ENCODE peak calls at places on chromosomes 11 and 22, in ten cellular contexts. One of them, this sample, is unnamed.

GRCh38 chr11:134581966-134582787 is 170.1 kb upstream of the B3GAT1 start:
- DNase-seq in IMR-90: no peak
- DNase-seq in CD8-positive, alpha-beta memory T cell: no peak
- DNase-seq in aorta: no peak
- DNase-seq in HCT116: no peak
- DNase-seq in gastrocnemius medialis: no peak
- DNase-seq in colonic mucosa: no peak
- DNase-seq in adrenal gland: no peak
- DNase-seq in Karpas-422: no peak
- DNase-seq in upper lobe of right lung: no peak
- DNase-seq in this sample: no peak

GRCh38 chr11:112162761-112163669 is 879 bp downstream of the IL18 start:
- DNase-seq in IMR-90: peak; percentile 42
- DNase-seq in CD8-positive, alpha-beta memory T cell: no peak
- DNase-seq in aorta: no peak
- DNase-seq in HCT116: no peak
- DNase-seq in gastrocnemius medialis: no peak
- DNase-seq in colonic mucosa: no peak
- DNase-seq in adrenal gland: no peak
- DNase-seq in Karpas-422: no peak
- DNase-seq in upper lobe of right lung: no peak
- DNase-seq in this sample: no peak

GRCh38 chr11:110092577-110093406 is at the start of gene ZC3H12C:
- DNase-seq in IMR-90: peak; percentile 90
- DNase-seq in CD8-positive, alpha-beta memory T cell: no peak
- DNase-seq in aorta: peak; percentile 85
- DNase-seq in HCT116: peak; percentile 77
- DNase-seq in gastrocnemius medialis: peak; percentile 84
- DNase-seq in colonic mucosa: peak; percentile 88
- DNase-seq in adrenal gland: peak; percentile 89
- DNase-seq in Karpas-422: no peak
- DNase-seq in upper lobe of right lung: peak; percentile 92
- DNase-seq in this sample: peak; percentile 87

GRCh38 chr11:35852056-35852455 is 91.8 kb upstream of the LDLRAD3 start:
- DNase-seq in IMR-90: no peak
- DNase-seq in CD8-positive, alpha-beta memory T cell: no peak
- DNase-seq in aorta: peak; percentile 51
- DNase-seq in HCT116: no peak
- DNase-seq in gastrocnemius medialis: peak; percentile 4
- DNase-seq in colonic mucosa: no peak
- DNase-seq in adrenal gland: peak; percentile 17
- DNase-seq in Karpas-422: no peak
- DNase-seq in upper lobe of right lung: no peak
- DNase-seq in this sample: no peak

GRCh38 chr11:114821626-114822025 is 143.3 kb downstream of the NXPE2 start:
- DNase-seq in IMR-90: peak; percentile 17
- DNase-seq in CD8-positive, alpha-beta memory T cell: no peak
- DNase-seq in aorta: no peak
- DNase-seq in HCT116: no peak
- DNase-seq in gastrocnemius medialis: peak; percentile 13
- DNase-seq in colonic mucosa: no peak
- DNase-seq in adrenal gland: peak; percentile 56
- DNase-seq in Karpas-422: no peak
- DNase-seq in upper lobe of right lung: no peak
- DNase-seq in this sample: no peak

GRCh38 chr11:2521681-2522630 is 77.1 kb downstream of the KCNQ1 start:
- DNase-seq in IMR-90: no peak
- DNase-seq in CD8-positive, alpha-beta memory T cell: no peak
- DNase-seq in aorta: peak; percentile 30
- DNase-seq in HCT116: no peak
- DNase-seq in gastrocnemius medialis: peak; percentile 0
- DNase-seq in colonic mucosa: peak; percentile 9
- DNase-seq in adrenal gland: peak; percentile 66
- DNase-seq in Karpas-422: no peak
- DNase-seq in upper lobe of right lung: peak; percentile 55
- DNase-seq in this sample: peak; percentile 17

GRCh38 chr11:69632900-69633299 is 8.1 kb upstream of the CCND1 start:
- DNase-seq in IMR-90: no peak
- DNase-seq in CD8-positive, alpha-beta memory T cell: no peak
- DNase-seq in aorta: no peak
- DNase-seq in HCT116: no peak
- DNase-seq in gastrocnemius medialis: no peak
- DNase-seq in colonic mucosa: no peak
- DNase-seq in adrenal gland: no peak
- DNase-seq in Karpas-422: no peak
- DNase-seq in upper lobe of right lung: no peak
- DNase-seq in this sample: no peak

GRCh38 chr11:129731316-129731715 is 84.3 kb upstream of the TMEM45B start:
- DNase-seq in IMR-90: no peak
- DNase-seq in CD8-positive, alpha-beta memory T cell: no peak
- DNase-seq in aorta: no peak
- DNase-seq in HCT116: no peak
- DNase-seq in gastrocnemius medialis: no peak
- DNase-seq in colonic mucosa: no peak
- DNase-seq in adrenal gland: peak; percentile 56
- DNase-seq in Karpas-422: no peak
- DNase-seq in upper lobe of right lung: no peak
- DNase-seq in this sample: no peak

GRCh38 chr11:20249313-20249873 is 89.1 kb upstream of the DBX1 start:
- DNase-seq in IMR-90: no peak
- DNase-seq in CD8-positive, alpha-beta memory T cell: no peak
- DNase-seq in aorta: no peak
- DNase-seq in HCT116: no peak
- DNase-seq in gastrocnemius medialis: no peak
- DNase-seq in colonic mucosa: no peak
- DNase-seq in adrenal gland: no peak
- DNase-seq in Karpas-422: no peak
- DNase-seq in upper lobe of right lung: no peak
- DNase-seq in this sample: no peak

GRCh38 chr11:118241191-118242098 is 10.7 kb downstream of the MPZL3 start:
- DNase-seq in IMR-90: no peak
- DNase-seq in CD8-positive, alpha-beta memory T cell: peak; percentile 45
- DNase-seq in aorta: no peak
- DNase-seq in HCT116: peak; percentile 95
- DNase-seq in gastrocnemius medialis: no peak
- DNase-seq in colonic mucosa: peak; percentile 68
- DNase-seq in adrenal gland: peak; percentile 43
- DNase-seq in Karpas-422: no peak
- DNase-seq in upper lobe of right lung: no peak
- DNase-seq in this sample: peak; percentile 47

GRCh38 chr11:121282886-121283502 is 9.6 kb upstream of the SC5D start:
- DNase-seq in IMR-90: no peak
- DNase-seq in CD8-positive, alpha-beta memory T cell: no peak
- DNase-seq in aorta: no peak
- DNase-seq in HCT116: no peak
- DNase-seq in gastrocnemius medialis: no peak
- DNase-seq in colonic mucosa: no peak
- DNase-seq in adrenal gland: no peak
- DNase-seq in Karpas-422: no peak
- DNase-seq in upper lobe of right lung: no peak
- DNase-seq in this sample: no peak

GRCh38 chr11:399731-400211 is 5.8 kb downstream of the PKP3 start:
- DNase-seq in IMR-90: no peak
- DNase-seq in CD8-positive, alpha-beta memory T cell: no peak
- DNase-seq in aorta: peak; percentile 40
- DNase-seq in HCT116: no peak
- DNase-seq in gastrocnemius medialis: no peak
- DNase-seq in colonic mucosa: no peak
- DNase-seq in adrenal gland: no peak
- DNase-seq in Karpas-422: no peak
- DNase-seq in upper lobe of right lung: no peak
- DNase-seq in this sample: no peak

GRCh38 chr11:22449441-22449840 is 111.3 kb downstream of the SLC17A6 start:
- DNase-seq in IMR-90: peak; percentile 51
- DNase-seq in CD8-positive, alpha-beta memory T cell: no peak
- DNase-seq in aorta: no peak
- DNase-seq in HCT116: no peak
- DNase-seq in gastrocnemius medialis: no peak
- DNase-seq in colonic mucosa: no peak
- DNase-seq in adrenal gland: no peak
- DNase-seq in Karpas-422: no peak
- DNase-seq in upper lobe of right lung: no peak
- DNase-seq in this sample: no peak

GRCh38 chr11:107712342-107712741 is 486 bp upstream of the SLN start:
- DNase-seq in IMR-90: no peak
- DNase-seq in CD8-positive, alpha-beta memory T cell: no peak
- DNase-seq in aorta: no peak
- DNase-seq in HCT116: no peak
- DNase-seq in gastrocnemius medialis: no peak
- DNase-seq in colonic mucosa: no peak
- DNase-seq in adrenal gland: no peak
- DNase-seq in Karpas-422: no peak
- DNase-seq in upper lobe of right lung: no peak
- DNase-seq in this sample: no peak

GRCh38 chr22:42202669-42203068 is 67.8 kb downstream of the TCF20 start:
- DNase-seq in IMR-90: peak; percentile 67
- DNase-seq in CD8-positive, alpha-beta memory T cell: peak; percentile 14
- DNase-seq in aorta: no peak
- DNase-seq in HCT116: no peak
- DNase-seq in gastrocnemius medialis: no peak
- DNase-seq in colonic mucosa: no peak
- DNase-seq in adrenal gland: peak; percentile 67
- DNase-seq in Karpas-422: no peak
- DNase-seq in upper lobe of right lung: no peak
- DNase-seq in this sample: no peak

GRCh38 chr11:62716206-62716605 is 8.7 kb downstream of the GNG3 start:
- DNase-seq in IMR-90: no peak
- DNase-seq in CD8-positive, alpha-beta memory T cell: no peak
- DNase-seq in aorta: no peak
- DNase-seq in HCT116: no peak
- DNase-seq in gastrocnemius medialis: no peak
- DNase-seq in colonic mucosa: no peak
- DNase-seq in adrenal gland: no peak
- DNase-seq in Karpas-422: no peak
- DNase-seq in upper lobe of right lung: no peak
- DNase-seq in this sample: no peak
- H3K27ac ChIP-seq in IMR-90: no peak overlapping the region
- H3K27ac ChIP-seq in CD8-positive, alpha-beta memory T cell: no peak overlapping the region
- H3K27ac ChIP-seq in aorta: no peak overlapping the region
- H3K27ac ChIP-seq in HCT116: no peak overlapping the region
- H3K27ac ChIP-seq in gastrocnemius medialis: peak overlapping the region; percentile 41
- H3K27ac ChIP-seq in colonic mucosa: no peak overlapping the region
- H3K27ac ChIP-seq in adrenal gland: no peak overlapping the region
- H3K27ac ChIP-seq in Karpas-422: no peak overlapping the region
- H3K27ac ChIP-seq in upper lobe of right lung: no peak overlapping the region
- H3K27ac ChIP-seq in this sample: peak overlapping the region; percentile 63

GRCh38 chr11:75337195-75337654 is 14.2 kb downstream of the ARRB1 start:
- DNase-seq in IMR-90: peak; percentile 60
- DNase-seq in CD8-positive, alpha-beta memory T cell: no peak
- DNase-seq in aorta: peak; percentile 83
- DNase-seq in HCT116: no peak
- DNase-seq in gastrocnemius medialis: peak; percentile 41
- DNase-seq in colonic mucosa: no peak
- DNase-seq in adrenal gland: peak; percentile 45
- DNase-seq in Karpas-422: no peak
- DNase-seq in upper lobe of right lung: no peak
- DNase-seq in this sample: no peak
- H3K27ac ChIP-seq in IMR-90: peak overlapping the region; percentile 38
- H3K27ac ChIP-seq in CD8-positive, alpha-beta memory T cell: peak overlapping the region; percentile 49
- H3K27ac ChIP-seq in aorta: no peak overlapping the region
- H3K27ac ChIP-seq in HCT116: no peak overlapping the region
- H3K27ac ChIP-seq in gastrocnemius medialis: peak overlapping the region; percentile 69
- H3K27ac ChIP-seq in colonic mucosa: peak overlapping the region; percentile 79
- H3K27ac ChIP-seq in adrenal gland: no peak overlapping the region
- H3K27ac ChIP-seq in Karpas-422: no peak overlapping the region
- H3K27ac ChIP-seq in upper lobe of right lung: peak overlapping the region; percentile 95
- H3K27ac ChIP-seq in this sample: peak overlapping the region; percentile 97

DNA sequence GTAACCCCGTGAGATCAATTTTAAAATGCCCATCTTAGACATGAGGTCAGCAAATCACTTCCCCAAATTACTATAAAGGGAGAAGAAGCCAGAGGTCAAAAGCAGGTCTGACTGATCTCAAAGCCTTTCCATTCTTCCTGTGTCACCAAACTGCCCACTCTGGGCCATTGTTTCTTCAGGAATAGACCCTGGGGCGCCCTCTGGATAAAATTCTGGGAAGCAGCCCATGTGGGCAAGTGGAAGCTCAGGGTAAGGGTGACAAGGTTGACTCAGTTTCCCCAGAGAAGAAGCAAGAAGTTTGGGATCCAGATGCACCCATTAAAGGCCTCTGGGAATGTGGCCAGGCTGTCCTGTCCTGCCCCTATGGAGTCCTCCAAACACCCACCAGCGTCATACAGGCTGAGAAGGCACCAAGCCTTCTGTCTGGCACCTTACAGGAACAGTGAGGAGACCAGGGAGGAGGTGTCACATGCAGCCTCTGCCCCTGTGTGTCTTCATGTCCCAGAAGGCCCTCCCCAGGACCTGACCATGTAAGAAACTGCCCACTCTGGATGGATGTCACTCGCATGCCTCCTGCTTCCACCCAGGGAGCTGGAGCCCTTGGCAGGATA is 50.1 kb downstream of the CHST1 start:
- DNase-seq in IMR-90: no peak
- DNase-seq in CD8-positive, alpha-beta memory T cell: no peak
- DNase-seq in aorta: no peak
- DNase-seq in HCT116: no peak
- DNase-seq in gastrocnemius medialis: no peak
- DNase-seq in colonic mucosa: no peak
- DNase-seq in adrenal gland: no peak
- DNase-seq in Karpas-422: no peak
- DNase-seq in upper lobe of right lung: no peak
- DNase-seq in this sample: no peak
- H3K27ac ChIP-seq in IMR-90: no peak overlapping the region
- H3K27ac ChIP-seq in CD8-positive, alpha-beta memory T cell: no peak overlapping the region
- H3K27ac ChIP-seq in aorta: no peak overlapping the region
- H3K27ac ChIP-seq in HCT116: no peak overlapping the region
- H3K27ac ChIP-seq in gastrocnemius medialis: no peak overlapping the region
- H3K27ac ChIP-seq in colonic mucosa: no peak overlapping the region
- H3K27ac ChIP-seq in adrenal gland: no peak overlapping the region
- H3K27ac ChIP-seq in Karpas-422: no peak overlapping the region
- H3K27ac ChIP-seq in upper lobe of right lung: no peak overlapping the region
- H3K27ac ChIP-seq in this sample: no peak overlapping the region

DNA sequence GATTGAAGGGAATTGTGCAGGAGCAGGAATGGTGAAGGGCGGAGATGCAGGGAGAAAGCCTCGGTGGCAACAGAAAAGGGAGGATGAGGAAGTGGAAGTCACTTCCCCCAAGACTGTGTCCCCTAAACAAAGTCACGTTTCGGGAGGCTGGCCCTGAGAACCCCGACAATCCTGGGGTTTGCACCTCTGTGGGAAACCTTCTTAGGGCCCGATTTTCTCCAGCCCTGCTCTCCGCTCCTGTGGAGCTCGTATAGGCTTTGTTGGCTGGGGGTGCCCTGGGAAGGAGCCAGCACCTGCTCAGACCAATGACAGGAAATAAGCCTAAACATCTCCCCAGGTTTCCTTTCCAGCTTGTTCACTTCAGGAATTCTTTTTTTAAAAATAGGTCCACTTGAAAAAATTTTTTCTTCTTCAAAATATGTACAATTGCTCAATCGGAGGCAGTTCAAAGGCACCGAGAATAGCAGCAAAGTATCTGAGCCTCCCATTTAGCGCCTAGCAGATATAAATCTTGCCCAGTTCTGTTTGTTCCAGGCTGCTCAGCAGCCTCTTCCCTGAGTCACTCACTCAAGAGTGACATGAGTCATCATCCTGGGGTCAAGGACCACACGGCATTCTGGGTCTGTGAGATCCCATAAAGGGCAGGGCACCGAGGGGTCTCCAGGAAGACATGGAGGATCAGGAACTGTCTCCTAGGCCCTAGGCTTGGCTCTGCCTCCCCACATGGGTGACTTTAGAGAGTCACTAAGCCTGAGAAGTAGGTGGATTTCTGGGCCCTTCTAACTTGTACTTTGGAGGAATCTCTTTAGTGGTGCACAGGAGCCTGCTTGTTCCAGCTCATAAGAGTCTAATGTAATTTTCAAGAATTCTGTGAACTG is 34.0 kb downstream of the IRAG1 start:
- DNase-seq in IMR-90: peak; percentile 95
- DNase-seq in CD8-positive, alpha-beta memory T cell: no peak
- DNase-seq in aorta: peak; percentile 71
- DNase-seq in HCT116: peak; percentile 96
- DNase-seq in gastrocnemius medialis: peak; percentile 71
- DNase-seq in colonic mucosa: no peak
- DNase-seq in adrenal gland: peak; percentile 90
- DNase-seq in Karpas-422: no peak
- DNase-seq in upper lobe of right lung: peak; percentile 81
- DNase-seq in this sample: no peak
- H3K27ac ChIP-seq in IMR-90: peak overlapping the region; percentile 97
- H3K27ac ChIP-seq in CD8-positive, alpha-beta memory T cell: peak overlapping the region; percentile 64
- H3K27ac ChIP-seq in aorta: peak overlapping the region; percentile 97
- H3K27ac ChIP-seq in HCT116: peak overlapping the region; percentile 100
- H3K27ac ChIP-seq in gastrocnemius medialis: peak overlapping the region; percentile 81
- H3K27ac ChIP-seq in colonic mucosa: peak overlapping the region; percentile 45
- H3K27ac ChIP-seq in adrenal gland: peak overlapping the region; percentile 67
- H3K27ac ChIP-seq in Karpas-422: no peak overlapping the region
- H3K27ac ChIP-seq in upper lobe of right lung: peak overlapping the region; percentile 82
- H3K27ac ChIP-seq in this sample: peak overlapping the region; percentile 28